ENCODE peak calls at places on chromosomes 13 and 19, in nine cellular contexts. X is AG09309, E is thoracic aorta, W is GM04503, G is NCI-H1105, J is right atrium auricular region, T is foreskin fibroblast, B is NAMALWA, Y is COR-L47. P is an unnamed sample.

GRCh38 chr13:30129411-30129810 is 177.9 kb downstream of the KATNAL1 start:
- DNase-seq in Y (no peak), E (no peak), B (no peak), J (no peak), W (no peak), X (no peak), G (no peak), T (no peak), P (no peak)

GRCh38 chr13:39760521-39760920 is 105.1 kb downstream of the COG6 start:
- DNase-seq in W (no peak), E (no peak), T (no peak), G (no peak), X (no peak), J (no peak), B (no peak), Y (no peak), P (no peak)

GRCh38 chr13:21399741-21400140 is 59.4 kb downstream of the ZDHHC20 start:
- DNase-seq in G (no peak), J (no peak), B (no peak), Y (no peak), E (no peak), T (peak), X (no peak), W (no peak), P (no peak)

GRCh38 chr13:29936051-29936813 is 85.8 kb upstream of the UBL3 start:
- DNase-seq in B (no peak), X (no peak), E (no peak), G (no peak), Y (no peak), J (no peak), T (no peak), W (no peak), P (no peak)

GRCh38 chr13:113585828-113586355 is 1.3 kb downstream of the TFDP1 start:
- DNase-seq in J (peak), X (no peak), T (no peak), W (no peak), Y (peak), G (no peak), E (no peak), B (no peak), P (peak)

GRCh38 chr13:24365191-24365590 is 55.8 kb downstream of the C1QTNF9 start:
- DNase-seq in T (no peak), B (no peak), Y (no peak), X (no peak), J (no peak), E (no peak), G (no peak), W (no peak), P (no peak)

GRCh38 chr19:44891016-44891882 is at the start of gene TOMM40:
- DNase-seq in B (peak), T (peak), W (no peak), Y (peak), E (peak), G (peak), J (no peak), X (no peak), P (no peak)

GRCh38 chr13:20263393-20264044 is 31.4 kb upstream of the GJB6 start:
- DNase-seq in X (no peak), W (no peak), T (no peak), B (no peak), Y (no peak), E (no peak), J (no peak), G (no peak), P (no peak)

GRCh38 chr13:21336609-21337008 is 122.5 kb downstream of the ZDHHC20 start:
- DNase-seq in J (no peak), X (no peak), W (no peak), E (no peak), G (no peak), Y (no peak), B (no peak), T (no peak), P (no peak)

GRCh38 chr19:17860331-17860992 is 752 bp downstream of the RPL18A start:
- DNase-seq in E (no peak), J (no peak), T (no peak), B (peak), W (no peak), Y (no peak), X (no peak), G (no peak), P (no peak)

GRCh38 chr13:29583073-29583785 is 12.3 kb downstream of the SLC7A1 start:
- DNase-seq in G (no peak), X (peak), Y (no peak), E (no peak), J (no peak), W (peak), B (no peak), T (peak), P (no peak)

GRCh38 chr13:101726681-101727080 is 274.2 kb downstream of the ITGBL1 start:
- DNase-seq in G (no peak), T (no peak), W (no peak), J (no peak), E (no peak), B (no peak), Y (no peak), X (no peak), P (no peak)

GRCh38 chr13:28185256-28185655 is 46.9 kb downstream of the PAN3 start:
- DNase-seq in W (no peak), T (no peak), E (no peak), Y (no peak), J (no peak), G (no peak), B (no peak), X (no peak), P (no peak)

GRCh38 chr19:32858155-32858554 is 11.4 kb downstream of the SLC7A9 start:
- DNase-seq in E (no peak), G (no peak), J (no peak), B (no peak), T (no peak), W (no peak), X (no peak), Y (no peak), P (no peak)

GRCh38 chr19:33532859-33533455 is 11.4 kb upstream of the PEPD start:
- DNase-seq in X (no peak), G (no peak), E (no peak), Y (no peak), J (no peak), B (no peak), T (no peak), W (no peak), P (no peak)

GRCh38 chr13:110714798-110715394 is 1.4 kb downstream of the ING1 start:
- DNase-seq in X (no peak), Y (peak), G (peak), E (no peak), J (peak), B (no peak), W (no peak), T (peak), P (peak)

GRCh38 chr13:44359983-44360375 is 13.6 kb upstream of the SERP2 start:
- DNase-seq in Y (no peak), J (no peak), W (no peak), X (no peak), E (no peak), B (no peak), T (no peak), G (no peak), P (no peak)

GRCh38 chr19:17751103-17751911 is at the start of gene FCHO1:
- DNase-seq in T (no peak), W (no peak), J (no peak), G (no peak), B (peak), X (no peak), E (no peak), Y (no peak), P (peak)

GRCh38 chr13:112066624-112067004 is 335 bp upstream of the SOX1 start:
- DNase-seq in G (peak), B (no peak), J (no peak), T (peak), X (no peak), W (no peak), E (no peak), Y (peak), P (peak)